ENCODE peak calls at places on chromosomes 7 and 10, in four cellular contexts. Y is adipocyte, W is heart left ventricle, Z is pancreas. S is an unnamed sample. For H3K36me3, the result is how much of the 10 kb centered on the place peaks cover.

GRCh38 chr7:151454306-151454705 is 14.4 kb upstream of the CRYGN start:
- DNase-seq in Y (peak), W (no peak), Z (no peak), S (no peak)

GRCh38 chr10:74738985-74739567 is 87.3 kb upstream of the KAT6B start:
- DNase-seq in Y (peak), W (no peak), Z (no peak), S (peak)

GRCh38 chr7:121337398-121337797 is 8.6 kb downstream of the WNT16 start:
- DNase-seq in Y (peak), W (no peak), Z (no peak), S (peak)

GRCh38 chr7:45697576-45698136 is 123.5 kb downstream of the ADCY1 start:
- DNase-seq in Y (peak), W (peak), Z (no peak), S (no peak)

GRCh38 chr10:74917481-74918077 is 91.2 kb downstream of the KAT6B start:
- DNase-seq in Y (peak), W (no peak), Z (no peak), S (no peak)

GRCh38 chr7:155652156-155653124 is 8.0 kb downstream of the RBM33 start:
- DNase-seq in Y (peak), W (no peak), Z (no peak), S (no peak)

GRCh38 chr10:77283326-77283725 is 354.3 kb downstream of the KCNMA1 start:
- DNase-seq in Y (no peak), W (no peak), Z (no peak), S (no peak)

GRCh38 chr10:129057856-129058663 is 409.0 kb upstream of the MGMT start:
- DNase-seq in Y (no peak), W (no peak), Z (no peak), S (peak)

GRCh38 chr7:34756691-34757090 is 98.7 kb downstream of the NPSR1 start:
- DNase-seq in Y (no peak), W (no peak), Z (no peak), S (no peak)

GRCh38 chr7:3095046-3095445 is 51.4 kb upstream of the CARD11 start:
- DNase-seq in Y (no peak), W (peak), Z (no peak), S (no peak)

GRCh38 chr7:142228681-142229080 is 29.2 kb downstream of the PRSS58 start:
- DNase-seq in Y (no peak), W (no peak), Z (no peak), S (no peak)

GRCh38 chr10:95279042-95279820 is 11.6 kb downstream of the PDLIM1 start:
- DNase-seq in Y (peak), W (no peak), Z (no peak), S (no peak)

GRCh38 chr7:111763221-111763791 is 201.0 kb upstream of the IMMP2L start:
- DNase-seq in Y (peak), W (no peak), Z (no peak), S (peak)

GRCh38 chr10:34063592-34063991 is 729.1 kb upstream of the NRP1 start:
- DNase-seq in Y (peak), W (no peak), Z (no peak), S (no peak)

GRCh38 chr10:23096814-23097549 is 1.6 kb downstream of the MSRB2 start:
- DNase-seq in Y (peak), W (no peak), Z (no peak), S (no peak)

GRCh38 chr10:43795093-43795492 is 146.4 kb upstream of the ZNF32 start:
- DNase-seq in Y (no peak), W (no peak), Z (no peak), S (no peak)

DNA sequence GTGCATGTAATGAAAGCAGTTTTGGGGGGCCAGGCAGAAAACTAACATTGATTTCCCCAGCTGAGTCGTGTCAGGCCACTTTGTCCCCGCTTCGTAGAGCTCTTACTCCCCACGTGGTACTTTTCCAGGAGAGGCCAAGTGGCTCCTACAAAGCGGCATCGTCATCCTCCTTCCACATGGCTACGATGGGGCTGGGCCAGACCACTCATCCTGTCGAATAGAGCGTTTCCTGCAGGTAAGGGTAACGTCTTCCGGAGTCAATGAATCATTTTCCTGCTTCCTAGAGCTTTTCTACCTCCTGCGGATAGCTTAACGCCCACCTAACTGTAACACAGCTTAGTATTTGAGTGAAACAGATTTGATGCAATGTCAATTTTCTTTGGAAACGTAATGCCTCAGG is 21.7 kb upstream of the SEC61A2 start:
- DNase-seq in Y (no peak), W (no peak), Z (no peak), S (no peak)
- H3K36me3 ChIP-seq in Y (half or more), W (half or more), Z (under half), S (under half)

DNA sequence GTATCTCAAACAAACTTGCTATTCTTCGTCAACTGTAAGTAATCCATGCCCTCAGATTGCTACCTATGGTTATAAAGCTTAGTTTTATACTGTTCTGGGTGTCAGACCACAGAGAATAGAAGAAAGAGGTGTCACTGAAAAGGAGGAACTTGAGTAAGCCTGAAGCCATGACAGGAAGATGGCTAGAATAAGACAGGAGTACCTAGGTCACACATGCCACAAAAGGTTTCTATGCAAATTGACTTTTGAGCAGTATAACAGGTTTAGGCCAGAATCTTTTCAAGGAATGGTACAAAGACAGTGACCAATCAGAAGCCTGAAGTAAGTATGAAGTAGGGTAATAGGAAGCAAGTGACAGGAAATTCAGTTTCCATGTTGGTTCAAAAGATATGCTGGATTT is 23.5 kb downstream of the FBXW4 start:
- DNase-seq in Y (no peak), W (no peak), Z (no peak), S (no peak)
- H3K36me3 ChIP-seq in Y (half or more), W (half or more), Z (under half), S (under half)

DNA sequence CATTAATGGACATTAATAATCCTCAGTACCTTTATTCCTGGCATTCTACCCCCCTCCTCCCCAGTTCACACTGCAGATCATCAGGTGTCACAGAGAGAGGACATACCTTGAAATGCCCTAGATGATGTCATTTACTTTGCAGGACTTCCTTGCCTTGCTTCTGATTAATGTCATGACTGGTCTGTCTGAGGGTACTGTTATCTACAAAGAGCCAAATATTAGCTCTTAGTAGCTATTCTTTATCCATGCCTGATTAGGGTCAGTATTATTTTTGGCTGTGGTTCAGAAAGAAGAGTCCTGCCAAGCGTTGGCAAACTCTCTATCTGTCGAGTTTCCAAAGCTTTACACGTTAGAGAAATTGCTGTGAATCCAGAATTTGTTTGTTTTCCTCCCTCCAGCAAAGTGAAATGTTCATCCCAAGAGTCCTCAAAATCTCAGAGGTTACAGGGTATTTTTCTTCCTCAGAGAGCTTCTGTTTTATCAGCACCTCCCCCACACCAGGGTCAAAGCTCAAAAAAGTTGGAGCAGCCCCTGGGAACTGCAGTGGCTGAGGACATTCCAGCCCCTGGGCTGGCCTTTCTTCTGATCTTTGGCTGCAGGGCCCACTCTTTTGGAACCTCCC is 12.6 kb downstream of the SCD start:
- DNase-seq in Y (no peak), W (no peak), Z (no peak), S (no peak)
- H3K36me3 ChIP-seq in Y (half or more), W (under half), Z (under half), S (half or more)

DNA sequence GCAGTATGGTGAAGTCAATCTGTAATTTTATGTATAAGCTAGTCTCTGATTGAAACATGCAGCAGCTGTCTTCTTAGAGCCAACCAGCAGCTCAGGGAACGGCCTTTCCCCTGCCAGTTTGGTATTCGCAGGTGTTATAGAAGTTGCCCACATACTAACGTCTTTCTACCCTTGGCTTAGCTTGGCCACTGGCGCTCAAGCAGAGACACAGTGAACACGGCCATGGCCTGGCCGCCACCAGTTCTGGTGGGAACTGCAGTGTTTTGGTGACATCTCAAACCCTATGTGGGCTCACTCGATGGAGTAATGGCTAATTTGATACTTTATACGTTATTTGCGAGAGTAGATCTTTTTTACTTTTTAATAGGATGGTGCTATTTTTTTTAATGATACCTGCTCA is 17.1 kb downstream of the EIF4H start:
- DNase-seq in Y (no peak), W (no peak), Z (no peak), S (no peak)
- H3K36me3 ChIP-seq in Y (half or more), W (half or more), Z (under half), S (half or more)

DNA sequence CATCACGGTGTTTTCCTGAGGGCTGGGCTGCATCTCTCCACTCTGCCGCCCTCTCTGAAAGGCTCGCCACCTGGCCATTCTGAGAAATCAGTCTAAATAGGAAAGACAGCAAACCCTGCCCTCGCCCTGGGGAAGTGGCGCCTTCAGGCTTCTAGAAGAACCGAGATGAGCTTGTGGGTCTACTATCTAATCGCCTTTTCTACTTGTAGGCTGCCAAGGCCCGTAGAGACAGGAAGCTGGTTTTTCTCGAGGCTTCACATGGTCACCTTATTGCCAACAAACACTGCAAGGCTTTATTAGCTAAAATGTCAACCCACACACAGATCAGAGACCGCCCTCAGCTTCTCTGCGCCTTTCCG is 21.4 kb downstream of the LAT2 start:
- DNase-seq in Y (no peak), W (no peak), Z (no peak), S (no peak)
- H3K36me3 ChIP-seq in Y (under half), W (half or more), Z (under half), S (half or more)

DNA sequence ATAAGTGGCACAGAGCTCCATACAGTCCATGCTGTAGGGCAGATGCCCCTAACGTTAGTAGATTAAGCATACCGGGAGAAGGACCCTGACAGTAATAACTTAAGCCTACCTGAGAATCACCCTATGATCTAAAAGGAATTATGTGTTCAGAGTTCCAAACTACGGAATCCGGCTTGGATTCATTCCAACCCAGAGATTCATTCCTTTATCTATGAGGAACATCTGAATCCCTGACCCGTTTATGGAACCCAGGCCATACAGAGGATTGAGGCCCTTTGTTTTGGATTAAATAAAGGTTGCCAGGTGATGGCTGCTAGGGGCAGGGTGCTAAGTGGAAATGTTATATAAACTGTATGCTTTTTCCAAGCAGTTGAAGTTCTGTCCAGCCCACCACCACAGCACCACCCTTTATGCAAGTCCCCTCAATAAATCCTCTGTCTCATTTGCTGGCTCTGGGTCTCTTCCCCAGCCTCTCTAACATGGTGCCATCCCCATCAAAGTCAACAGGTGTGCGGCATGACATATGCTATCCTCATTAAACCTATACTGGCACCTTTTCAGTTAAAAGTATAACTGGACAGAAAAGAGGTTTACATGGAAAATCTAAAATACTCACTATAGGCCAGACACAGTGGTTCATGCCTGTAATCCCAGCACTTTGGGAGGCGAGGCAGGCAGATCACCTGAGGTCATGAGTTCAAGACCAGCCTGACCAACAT is 9.1 kb upstream of the ANAPC16 start:
- DNase-seq in Y (no peak), W (no peak), Z (no peak), S (no peak)
- H3K36me3 ChIP-seq in Y (half or more), W (half or more), Z (under half), S (under half)

GRCh38 chr7:107967420-107967819 is 35.5 kb downstream of the LAMB1 start:
- DNase-seq in Y (no peak), W (no peak), Z (no peak), S (no peak)

GRCh38 chr7:107969856-107970255 is 33.1 kb downstream of the LAMB1 start:
- DNase-seq in Y (no peak), W (peak), Z (no peak), S (no peak)

GRCh38 chr7:107971100-107971499 is 31.9 kb downstream of the LAMB1 start:
- DNase-seq in Y (no peak), W (no peak), Z (no peak), S (no peak)

GRCh38 chr7:107966701-107967100 is 36.3 kb downstream of the LAMB1 start:
- DNase-seq in Y (peak), W (peak), Z (no peak), S (peak)

DNA sequence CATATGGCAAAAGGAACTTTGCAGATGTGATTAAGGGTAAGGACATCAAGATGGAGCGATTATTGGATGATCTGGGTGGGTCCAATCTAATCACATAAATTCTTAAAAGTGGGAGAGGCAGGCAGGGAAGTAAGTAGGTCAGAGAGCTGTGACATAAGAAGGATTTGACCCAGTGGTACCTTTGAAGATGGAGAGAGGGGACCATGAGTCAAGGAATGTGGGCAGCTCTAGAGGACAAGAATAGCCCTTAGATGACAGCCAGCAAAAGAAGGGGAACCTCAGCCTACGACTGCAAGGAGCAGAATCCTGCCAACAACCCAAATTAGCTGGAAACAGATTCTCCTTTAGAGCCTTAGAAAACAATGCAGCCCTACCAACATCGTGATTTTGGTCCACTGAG is 34.5 kb downstream of the LAMB1 start:
- DNase-seq in Y (no peak), W (no peak), Z (no peak), S (no peak)
- H3K36me3 ChIP-seq in Y (half or more), W (under half), Z (under half), S (half or more)

GRCh38 chr10:115328331-115328730 is 235.2 kb downstream of the ATRNL1 start:
- DNase-seq in Y (no peak), W (no peak), Z (no peak), S (no peak)
- H3K36me3 ChIP-seq in Y (under half), W (under half), Z (under half), S (under half)